ENCODE peak calls at places on chromosomes 6 and 20, in four cellular contexts. I, F, H and Y are unnamed samples.

GRCh38 chr6:96923400-96923799 is 1.1 kb upstream of the KLHL32 start:
- DNase-seq in I (no peak), F (no peak), H (no peak), Y (peak)

GRCh38 chr20:49859807-49860206 is 47.2 kb downstream of the SLC9A8 start:
- DNase-seq in I (no peak), F (no peak), H (no peak), Y (peak)

GRCh38 chr6:120736740-120737139 is 597.5 kb downstream of the TBC1D32 start:
- DNase-seq in I (no peak), F (no peak), H (no peak), Y (no peak)

GRCh38 chr6:32763417-32763816 is at the start of gene HLA-DQB2:
- DNase-seq in I (peak), F (no peak), H (no peak), Y (no peak)

GRCh38 chr20:20413801-20414200 is 45.9 kb downstream of the INSM1 start:
- DNase-seq in I (no peak), F (no peak), H (no peak), Y (no peak)

GRCh38 chr6:22794844-22795243 is 225.5 kb downstream of the HDGFL1 start:
- DNase-seq in I (no peak), F (no peak), H (no peak), Y (no peak)

GRCh38 chr6:116136933-116137340 is 11.0 kb upstream of the COL10A1 start:
- DNase-seq in I (no peak), F (peak), H (no peak), Y (no peak)

GRCh38 chr6:47752801-47753200 is 29.0 kb upstream of the OPN5 start:
- DNase-seq in I (no peak), F (no peak), H (no peak), Y (no peak)

GRCh38 chr6:107179004-107179403 is 63.7 kb upstream of the BEND3 start:
- DNase-seq in I (peak), F (no peak), H (peak), Y (peak)

GRCh38 chr20:11329271-11329670 is 588.4 kb upstream of the BTBD3 start:
- DNase-seq in I (no peak), F (no peak), H (no peak), Y (no peak)

GRCh38 chr6:169965657-169966311 is 214.4 kb downstream of the ERMARD start:
- DNase-seq in I (no peak), F (peak), H (no peak), Y (no peak)

GRCh38 chr20:57672164-57672563 is 37.7 kb downstream of the PMEPA1 start:
- DNase-seq in I (no peak), F (no peak), H (no peak), Y (no peak)

GRCh38 chr6:168125429-168126001 is 46.5 kb upstream of the FRMD1 start:
- DNase-seq in I (no peak), F (no peak), H (no peak), Y (no peak)

GRCh38 chr20:38926934-38927616 is 858 bp downstream of the FAM83D start:
- DNase-seq in I (no peak), F (no peak), H (no peak), Y (peak)

GRCh38 chr6:7912024-7912423 is 1.4 kb upstream of the TXNDC5 start:
- DNase-seq in I (no peak), F (no peak), H (no peak), Y (peak)

GRCh38 chr6:21024621-21025020 is 490.4 kb downstream of the CDKAL1 start:
- DNase-seq in I (no peak), F (no peak), H (no peak), Y (no peak)

GRCh38 chr6:91020741-91021140 is 433.9 kb upstream of the MAP3K7 start:
- DNase-seq in I (no peak), F (no peak), H (no peak), Y (no peak)

GRCh38 chr6:43294536-43294935 is 3.5 kb upstream of the SLC22A7 start:
- DNase-seq in I (no peak), F (no peak), H (no peak), Y (no peak)

GRCh38 chr6:43291708-43292107 is 6.4 kb upstream of the SLC22A7 start:
- DNase-seq in I (no peak), F (no peak), H (no peak), Y (no peak)

GRCh38 chr6:43292763-43293318 is 5.2 kb upstream of the SLC22A7 start:
- DNase-seq in I (no peak), F (no peak), H (no peak), Y (no peak)

GRCh38 chr6:43292341-43292740 is 5.7 kb upstream of the SLC22A7 start:
- DNase-seq in I (no peak), F (no peak), H (no peak), Y (no peak)

DNA sequence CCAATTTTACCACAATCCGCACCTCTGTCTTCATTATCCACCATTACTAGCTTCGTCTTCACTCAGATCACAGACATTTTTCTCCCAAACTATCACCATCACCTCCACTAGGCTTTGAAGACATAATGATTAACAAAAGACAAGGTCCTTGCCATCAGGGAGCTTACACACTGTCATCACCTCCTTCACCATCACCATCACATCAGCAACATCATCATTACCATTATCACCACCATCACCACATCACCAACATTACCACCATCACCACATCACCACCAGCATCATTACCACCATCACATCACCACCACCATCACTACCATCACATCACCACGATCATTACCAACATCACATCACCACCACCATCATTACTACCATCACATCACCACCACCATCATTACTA is 4.4 kb upstream of the SLC22A7 start:
- DNase-seq in I (no peak), F (no peak), H (no peak), Y (no peak)
- H3K4me3 ChIP-seq in I (no peak), F (no peak), H (no peak), Y (no peak)

GRCh38 chr20:3821996-3822395 is 1.6 kb downstream of the AP5S1 start:
- DNase-seq in I (no peak), F (no peak), H (no peak), Y (no peak)

GRCh38 chr20:3818155-3819151 is 1.9 kb upstream of the AP5S1 start:
- DNase-seq in I (peak), F (no peak), H (peak), Y (peak)

GRCh38 chr20:3820048-3820900 is at the start of gene AP5S1:
- DNase-seq in I (peak), F (peak), H (peak), Y (peak)

GRCh38 chr20:3819413-3820047 is 817 bp upstream of the AP5S1 start:
- DNase-seq in I (no peak), F (no peak), H (no peak), Y (no peak)

DNA sequence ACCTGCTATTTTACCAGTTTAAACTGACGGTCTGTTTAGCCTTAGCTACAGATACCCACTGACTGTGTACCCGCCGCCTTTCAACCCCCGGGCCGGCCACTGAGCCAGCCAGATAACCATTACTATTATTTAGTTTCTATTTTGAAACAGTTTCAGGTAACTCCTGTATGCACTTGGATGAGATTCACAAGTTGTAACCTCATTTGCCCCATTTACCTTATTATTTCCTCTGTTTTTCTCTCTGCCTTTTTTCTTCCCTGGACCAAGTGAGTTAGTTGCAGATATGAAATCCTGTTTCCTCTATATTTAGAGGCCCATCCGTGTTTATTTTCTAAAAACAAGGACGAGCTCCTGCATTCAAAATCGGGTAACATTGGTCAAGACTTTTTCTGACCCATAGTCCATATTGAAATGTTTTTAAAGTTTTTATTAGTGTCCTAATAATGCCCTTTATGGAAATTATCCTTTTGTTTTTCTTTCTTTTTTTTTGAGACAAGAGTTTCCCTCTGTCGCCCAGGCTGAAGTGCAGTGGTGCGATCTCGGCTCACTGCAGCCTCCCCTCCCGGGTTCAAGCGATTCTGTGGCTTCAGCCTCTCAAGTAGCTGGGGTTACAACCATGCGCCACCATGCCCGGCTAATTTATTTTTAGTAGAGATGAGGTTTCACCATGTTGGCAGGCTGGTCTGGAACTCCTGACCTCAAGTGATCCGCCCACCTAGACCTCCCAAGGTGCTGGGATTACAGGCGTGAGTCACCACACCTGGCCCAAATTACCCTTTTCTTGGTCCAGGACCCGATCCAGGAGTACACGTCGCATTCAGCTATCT is 767 bp downstream of the AP5S1 start:
- DNase-seq in I (no peak), F (no peak), H (no peak), Y (no peak)
- TF ChIP-seq CTCF in I (no peak), F (no peak), H (no peak), Y (no peak)

DNA sequence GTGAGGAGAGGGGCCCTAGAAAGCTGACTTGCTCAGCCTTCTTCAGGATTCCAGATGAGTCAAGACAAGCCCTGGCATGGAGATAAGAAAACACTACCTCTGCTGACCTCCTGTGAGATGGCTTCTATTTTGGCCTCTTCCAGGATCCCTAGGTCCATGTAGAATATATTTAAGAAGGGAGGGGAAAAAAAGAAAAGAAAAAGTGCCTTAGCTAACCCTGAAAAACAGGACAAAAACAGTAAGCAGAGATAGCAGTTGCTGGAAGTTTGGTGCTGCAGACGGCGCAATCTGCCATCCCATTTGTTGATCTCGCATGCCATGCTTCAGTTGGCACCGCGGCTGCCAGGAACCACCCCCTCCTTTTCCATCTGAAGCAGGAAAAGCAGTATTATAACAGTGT is 100.0 kb downstream of the ARMC2 start:
- DNase-seq in I (no peak), F (no peak), H (peak), Y (peak)
- H3K4me3 ChIP-seq in I (no peak), F (no peak), H (no peak), Y (no peak)

DNA sequence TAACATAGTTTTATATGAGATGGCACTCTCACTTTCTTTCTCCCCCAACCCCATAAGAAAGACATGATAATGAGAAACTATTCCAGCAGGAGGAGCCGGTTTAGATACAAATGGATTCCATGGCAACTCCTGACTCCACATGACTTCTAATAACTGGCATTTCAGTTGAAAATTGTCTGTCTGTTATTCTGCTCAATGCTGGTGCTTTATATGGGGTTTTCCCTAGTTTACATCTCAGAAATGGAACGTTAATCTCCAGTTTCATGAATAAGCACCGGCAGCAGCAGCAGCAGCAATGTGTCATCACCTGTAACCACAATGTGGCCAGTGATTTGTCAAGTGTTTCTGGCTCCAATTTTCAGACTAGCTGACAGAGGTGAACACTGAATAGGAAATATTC is 8.0 kb upstream of the SIM1 start:
- DNase-seq in I (no peak), F (no peak), H (peak), Y (peak)
- TF ChIP-seq CTCF in I (no peak), F (no peak), H (peak), Y (no peak)

GRCh38 chr20:31674895-31675827 is 37.4 kb downstream of the COX4I2 start:
- DNase-seq in I (peak), F (peak), H (peak), Y (peak)
- H3K4me3 ChIP-seq in I (peak), F (peak), H (no peak), Y (no peak)

DNA sequence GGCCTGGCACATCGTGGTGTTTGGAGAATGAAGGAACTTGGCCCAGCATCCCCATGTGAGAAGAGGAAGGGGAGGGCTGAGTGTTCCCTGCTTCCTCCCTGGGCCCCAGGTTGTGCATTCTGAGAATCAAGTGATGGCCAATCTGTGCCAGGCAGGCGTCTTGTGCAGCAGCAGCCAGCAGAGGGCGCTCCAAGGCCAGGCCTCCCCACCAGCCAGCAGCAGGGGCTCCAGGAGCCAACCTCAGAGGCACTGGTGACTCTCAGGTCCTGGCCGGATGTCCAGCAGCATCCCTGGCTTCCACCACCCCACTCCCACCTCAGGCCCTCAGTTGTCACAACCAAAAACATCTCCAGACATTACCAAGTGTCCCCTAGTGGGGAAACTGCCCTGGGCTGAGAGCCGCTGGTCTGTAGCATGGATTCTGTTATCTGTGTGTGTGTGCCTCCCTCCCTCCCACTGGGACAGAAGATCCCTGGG is 192.0 kb downstream of the PREX1 start:
- DNase-seq in I (peak), F (peak), H (peak), Y (peak)
- TF ChIP-seq CTCF in I (peak), F (peak), H (peak), Y (peak)

GRCh38 chr20:43667341-43668132 is 623 bp downstream of the MYBL2 start:
- DNase-seq in I (peak), F (no peak), H (no peak), Y (peak)
- H3K4me3 ChIP-seq in I (peak), F (no peak), H (peak), Y (peak)

GRCh38 chr6:34557228-34557627 is 1.1 kb upstream of the SPDEF start:
- DNase-seq in I (peak), F (no peak), H (no peak), Y (no peak)
- TF ChIP-seq CTCF in I (no peak), F (no peak), H (no peak), Y (no peak)

GRCh38 chr6:68747110-68747509 is 112.0 kb downstream of the ADGRB3 start:
- DNase-seq in I (no peak), F (no peak), H (no peak), Y (no peak)
- H3K4me3 ChIP-seq in I (no peak), F (no peak), H (no peak), Y (no peak)